ENCODE peak calls at places on chromosomes 4 and X, in eight cellular contexts. One of them, this sample, is unnamed.
A peak's percentile ranks its signal among the peaks of the same experiment; 100 is the strongest.

GRCh38 chr4:80197132-80197573 is at the start of gene PRDM8:
- DNase-seq in cardiac fibroblast: no peak
- DNase-seq in Peyer's patch: no peak
- DNase-seq in WERI-Rb-1: peak; percentile 92
- DNase-seq in right lobe of liver: no peak
- DNase-seq in uterus: no peak
- DNase-seq in OCI-LY7: no peak
- DNase-seq in dorsolateral prefrontal cortex: peak; percentile 32
- DNase-seq in this sample: peak; percentile 9

GRCh38 chr4:168917150-168917779 is 92.8 kb downstream of the CBR4 start:
- DNase-seq in cardiac fibroblast: peak; percentile 79
- DNase-seq in Peyer's patch: no peak
- DNase-seq in WERI-Rb-1: no peak
- DNase-seq in right lobe of liver: no peak
- DNase-seq in uterus: no peak
- DNase-seq in OCI-LY7: peak; percentile 27
- DNase-seq in dorsolateral prefrontal cortex: no peak
- DNase-seq in this sample: peak; percentile 80

GRCh38 chrX:118254611-118255010 is 91.3 kb upstream of the WDR44 start:
- DNase-seq in cardiac fibroblast: peak; percentile 61
- DNase-seq in Peyer's patch: no peak
- DNase-seq in WERI-Rb-1: peak; percentile 42
- DNase-seq in right lobe of liver: peak; percentile 45
- DNase-seq in uterus: peak; percentile 53
- DNase-seq in OCI-LY7: peak; percentile 45
- DNase-seq in dorsolateral prefrontal cortex: peak; percentile 45
- DNase-seq in this sample: peak; percentile 58

GRCh38 chr4:16598241-16599224 is 299.9 kb downstream of the LDB2 start:
- DNase-seq in cardiac fibroblast: peak; percentile 50
- DNase-seq in Peyer's patch: no peak
- DNase-seq in WERI-Rb-1: no peak
- DNase-seq in right lobe of liver: no peak
- DNase-seq in uterus: no peak
- DNase-seq in OCI-LY7: no peak
- DNase-seq in dorsolateral prefrontal cortex: no peak
- DNase-seq in this sample: peak; percentile 32

GRCh38 chrX:133434197-133434820 is 19.0 kb upstream of the GPC4 start:
- DNase-seq in cardiac fibroblast: no peak
- DNase-seq in Peyer's patch: no peak
- DNase-seq in WERI-Rb-1: no peak
- DNase-seq in right lobe of liver: no peak
- DNase-seq in uterus: no peak
- DNase-seq in OCI-LY7: no peak
- DNase-seq in dorsolateral prefrontal cortex: no peak
- DNase-seq in this sample: no peak

GRCh38 chr4:95102391-95102790 is 344.6 kb downstream of the BMPR1B start:
- DNase-seq in cardiac fibroblast: no peak
- DNase-seq in Peyer's patch: no peak
- DNase-seq in WERI-Rb-1: no peak
- DNase-seq in right lobe of liver: no peak
- DNase-seq in uterus: no peak
- DNase-seq in OCI-LY7: no peak
- DNase-seq in dorsolateral prefrontal cortex: no peak
- DNase-seq in this sample: no peak

GRCh38 chr4:66565796-66566195 is 895.5 kb upstream of the EPHA5 start:
- DNase-seq in cardiac fibroblast: peak; percentile 48
- DNase-seq in Peyer's patch: no peak
- DNase-seq in WERI-Rb-1: no peak
- DNase-seq in right lobe of liver: no peak
- DNase-seq in uterus: no peak
- DNase-seq in OCI-LY7: no peak
- DNase-seq in dorsolateral prefrontal cortex: no peak
- DNase-seq in this sample: peak; percentile 50

GRCh38 chrX:1453951-1454785 is 1.5 kb upstream of the ASMTL start:
- DNase-seq in cardiac fibroblast: peak; percentile 85
- DNase-seq in Peyer's patch: peak; percentile 93
- DNase-seq in WERI-Rb-1: peak; percentile 88
- DNase-seq in right lobe of liver: peak; percentile 90
- DNase-seq in uterus: peak; percentile 82
- DNase-seq in OCI-LY7: peak; percentile 91
- DNase-seq in dorsolateral prefrontal cortex: peak; percentile 65
- DNase-seq in this sample: peak; percentile 85

GRCh38 chr4:126007142-126007541 is 692.4 kb downstream of the FAT4 start:
- DNase-seq in cardiac fibroblast: no peak
- DNase-seq in Peyer's patch: no peak
- DNase-seq in WERI-Rb-1: no peak
- DNase-seq in right lobe of liver: no peak
- DNase-seq in uterus: no peak
- DNase-seq in OCI-LY7: no peak
- DNase-seq in dorsolateral prefrontal cortex: no peak
- DNase-seq in this sample: no peak

GRCh38 chr4:150229538-150229937 is 151.3 kb downstream of the DCLK2 start:
- DNase-seq in cardiac fibroblast: peak; percentile 79
- DNase-seq in Peyer's patch: no peak
- DNase-seq in WERI-Rb-1: no peak
- DNase-seq in right lobe of liver: no peak
- DNase-seq in uterus: no peak
- DNase-seq in OCI-LY7: no peak
- DNase-seq in dorsolateral prefrontal cortex: no peak
- DNase-seq in this sample: peak; percentile 86

GRCh38 chr4:155709878-155710277 is 43.2 kb downstream of the GUCY1A1 start:
- DNase-seq in cardiac fibroblast: no peak
- DNase-seq in Peyer's patch: no peak
- DNase-seq in WERI-Rb-1: no peak
- DNase-seq in right lobe of liver: no peak
- DNase-seq in uterus: no peak
- DNase-seq in OCI-LY7: no peak
- DNase-seq in dorsolateral prefrontal cortex: no peak
- DNase-seq in this sample: no peak

GRCh38 chr4:182369211-182369610 is 126.0 kb downstream of the TENM3 start:
- DNase-seq in cardiac fibroblast: peak; percentile 57
- DNase-seq in Peyer's patch: no peak
- DNase-seq in WERI-Rb-1: no peak
- DNase-seq in right lobe of liver: no peak
- DNase-seq in uterus: no peak
- DNase-seq in OCI-LY7: no peak
- DNase-seq in dorsolateral prefrontal cortex: no peak
- DNase-seq in this sample: peak; percentile 47

GRCh38 chr4:138967313-138967712 is 48.3 kb upstream of the NOCT start:
- DNase-seq in cardiac fibroblast: peak; percentile 52
- DNase-seq in Peyer's patch: no peak
- DNase-seq in WERI-Rb-1: no peak
- DNase-seq in right lobe of liver: no peak
- DNase-seq in uterus: no peak
- DNase-seq in OCI-LY7: no peak
- DNase-seq in dorsolateral prefrontal cortex: no peak
- DNase-seq in this sample: peak; percentile 40

GRCh38 chr4:124713213-124713592 is 671 bp upstream of the ANKRD50 start:
- DNase-seq in cardiac fibroblast: peak; percentile 85
- DNase-seq in Peyer's patch: peak; percentile 51
- DNase-seq in WERI-Rb-1: peak; percentile 94
- DNase-seq in right lobe of liver: peak; percentile 64
- DNase-seq in uterus: peak; percentile 67
- DNase-seq in OCI-LY7: peak; percentile 2
- DNase-seq in dorsolateral prefrontal cortex: peak; percentile 44
- DNase-seq in this sample: peak; percentile 85

GRCh38 chr4:55491486-55491885 is 55.2 kb downstream of the CLOCK start:
- DNase-seq in cardiac fibroblast: peak; percentile 18
- DNase-seq in Peyer's patch: no peak
- DNase-seq in WERI-Rb-1: no peak
- DNase-seq in right lobe of liver: no peak
- DNase-seq in uterus: no peak
- DNase-seq in OCI-LY7: no peak
- DNase-seq in dorsolateral prefrontal cortex: no peak
- DNase-seq in this sample: peak; percentile 47

GRCh38 chrX:129544780-129545179 is 4.7 kb downstream of the OCRL start:
- DNase-seq in cardiac fibroblast: no peak
- DNase-seq in Peyer's patch: no peak
- DNase-seq in WERI-Rb-1: no peak
- DNase-seq in right lobe of liver: no peak
- DNase-seq in uterus: no peak
- DNase-seq in OCI-LY7: no peak
- DNase-seq in dorsolateral prefrontal cortex: no peak
- DNase-seq in this sample: no peak

GRCh38 chr4:48681856-48682255 is 98.2 kb downstream of the FRYL start:
- DNase-seq in cardiac fibroblast: peak; percentile 69
- DNase-seq in Peyer's patch: no peak
- DNase-seq in WERI-Rb-1: no peak
- DNase-seq in right lobe of liver: no peak
- DNase-seq in uterus: no peak
- DNase-seq in OCI-LY7: peak; percentile 16
- DNase-seq in dorsolateral prefrontal cortex: no peak
- DNase-seq in this sample: peak; percentile 71

GRCh38 chr4:152825336-152825735 is 45.6 kb downstream of the ARFIP1 start:
- DNase-seq in cardiac fibroblast: no peak
- DNase-seq in Peyer's patch: no peak
- DNase-seq in WERI-Rb-1: no peak
- DNase-seq in right lobe of liver: no peak
- DNase-seq in uterus: no peak
- DNase-seq in OCI-LY7: no peak
- DNase-seq in dorsolateral prefrontal cortex: no peak
- DNase-seq in this sample: no peak

GRCh38 chrX:106150701-106151100 is 17.4 kb upstream of the PWWP3B start:
- DNase-seq in cardiac fibroblast: no peak
- DNase-seq in Peyer's patch: no peak
- DNase-seq in WERI-Rb-1: no peak
- DNase-seq in right lobe of liver: no peak
- DNase-seq in uterus: no peak
- DNase-seq in OCI-LY7: no peak
- DNase-seq in dorsolateral prefrontal cortex: no peak
- DNase-seq in this sample: no peak
- TF ChIP-seq CTCF in cardiac fibroblast: no peak
- TF ChIP-seq CTCF in Peyer's patch: no peak
- TF ChIP-seq CTCF in WERI-Rb-1: no peak
- TF ChIP-seq CTCF in right lobe of liver: no peak
- TF ChIP-seq CTCF in uterus: no peak
- TF ChIP-seq CTCF in OCI-LY7: no peak
- TF ChIP-seq CTCF in dorsolateral prefrontal cortex: no peak
- TF ChIP-seq CTCF in this sample: no peak

GRCh38 chr4:102867278-102868152 is 1.3 kb upstream of the CISD2 start:
- DNase-seq in cardiac fibroblast: no peak
- DNase-seq in Peyer's patch: no peak
- DNase-seq in WERI-Rb-1: no peak
- DNase-seq in right lobe of liver: no peak
- DNase-seq in uterus: no peak
- DNase-seq in OCI-LY7: peak; percentile 50
- DNase-seq in dorsolateral prefrontal cortex: no peak
- DNase-seq in this sample: no peak
- H3K4me3 ChIP-seq in cardiac fibroblast: peak overlapping the region; percentile 80
- H3K4me3 ChIP-seq in Peyer's patch: peak overlapping the region; percentile 64
- H3K4me3 ChIP-seq in WERI-Rb-1: peak overlapping the region; percentile 83
- H3K4me3 ChIP-seq in right lobe of liver: peak overlapping the region; percentile 73
- H3K4me3 ChIP-seq in uterus: peak overlapping the region; percentile 56
- H3K4me3 ChIP-seq in OCI-LY7: peak overlapping the region; percentile 74
- H3K4me3 ChIP-seq in dorsolateral prefrontal cortex: peak overlapping the region; percentile 84
- H3K4me3 ChIP-seq in this sample: peak overlapping the region; percentile 77

DNA sequence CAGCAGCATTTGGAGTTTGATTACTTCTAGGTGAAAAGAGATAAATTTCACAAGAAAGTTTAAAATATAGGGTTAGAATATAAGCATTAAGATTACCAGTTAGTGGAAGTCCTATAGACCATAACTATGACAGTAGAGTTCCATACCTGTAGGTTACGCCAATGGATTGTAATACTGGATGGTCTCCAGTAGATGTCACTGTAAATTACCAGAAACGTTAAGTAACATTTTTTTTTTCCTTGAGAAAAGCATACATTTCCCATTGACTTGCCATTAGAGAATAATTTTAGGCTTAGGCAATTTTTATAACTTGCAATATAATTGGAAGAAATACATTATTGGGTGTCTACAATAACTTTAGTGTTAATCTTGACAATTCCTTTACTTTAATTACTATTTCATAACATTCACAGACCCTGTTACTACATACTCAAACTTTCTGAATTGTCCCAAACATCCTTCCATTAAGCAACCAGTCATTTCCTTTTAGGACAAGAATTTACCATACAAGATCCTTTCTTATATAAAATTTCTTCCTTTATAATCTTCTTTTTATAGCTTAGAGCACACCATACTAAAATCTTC is 304.1 kb upstream of the TECRL start:
- DNase-seq in cardiac fibroblast: peak; percentile 21
- DNase-seq in Peyer's patch: no peak
- DNase-seq in WERI-Rb-1: no peak
- DNase-seq in right lobe of liver: no peak
- DNase-seq in uterus: no peak
- DNase-seq in OCI-LY7: peak; percentile 42
- DNase-seq in dorsolateral prefrontal cortex: no peak
- DNase-seq in this sample: peak; percentile 35
- TF ChIP-seq CTCF in cardiac fibroblast: peak; percentile 57
- TF ChIP-seq CTCF in Peyer's patch: peak; percentile 24
- TF ChIP-seq CTCF in WERI-Rb-1: peak; percentile 12
- TF ChIP-seq CTCF in right lobe of liver: peak; percentile 56
- TF ChIP-seq CTCF in uterus: no peak
- TF ChIP-seq CTCF in OCI-LY7: peak; percentile 82
- TF ChIP-seq CTCF in dorsolateral prefrontal cortex: peak; percentile 57
- TF ChIP-seq CTCF in this sample: peak; percentile 51

DNA sequence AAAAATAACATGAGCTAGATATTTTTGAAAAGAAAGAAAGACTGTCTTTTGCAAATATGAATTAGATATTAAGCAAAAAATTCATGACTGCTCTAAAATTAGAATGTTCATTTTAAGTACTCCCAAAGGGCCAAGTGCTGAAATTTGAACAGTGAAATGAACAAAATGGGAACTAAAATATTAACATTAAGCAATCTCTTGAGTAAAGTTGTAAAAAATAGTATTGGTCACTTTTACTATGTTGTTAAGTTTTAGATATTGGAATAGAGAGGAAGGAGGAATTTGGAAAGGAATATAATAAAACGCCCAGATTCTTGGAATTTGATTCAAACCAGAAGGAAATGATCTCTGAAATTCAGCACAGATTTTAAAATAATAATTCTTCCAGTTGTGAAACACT is 125.9 kb upstream of the ANK2 start:
- DNase-seq in cardiac fibroblast: no peak
- DNase-seq in Peyer's patch: no peak
- DNase-seq in WERI-Rb-1: no peak
- DNase-seq in right lobe of liver: no peak
- DNase-seq in uterus: no peak
- DNase-seq in OCI-LY7: no peak
- DNase-seq in dorsolateral prefrontal cortex: no peak
- DNase-seq in this sample: no peak
- H3K4me3 ChIP-seq in cardiac fibroblast: no peak overlapping the region
- H3K4me3 ChIP-seq in Peyer's patch: no peak overlapping the region
- H3K4me3 ChIP-seq in WERI-Rb-1: no peak overlapping the region
- H3K4me3 ChIP-seq in right lobe of liver: no peak overlapping the region
- H3K4me3 ChIP-seq in uterus: no peak overlapping the region
- H3K4me3 ChIP-seq in OCI-LY7: no peak overlapping the region
- H3K4me3 ChIP-seq in dorsolateral prefrontal cortex: no peak overlapping the region
- H3K4me3 ChIP-seq in this sample: no peak overlapping the region

DNA sequence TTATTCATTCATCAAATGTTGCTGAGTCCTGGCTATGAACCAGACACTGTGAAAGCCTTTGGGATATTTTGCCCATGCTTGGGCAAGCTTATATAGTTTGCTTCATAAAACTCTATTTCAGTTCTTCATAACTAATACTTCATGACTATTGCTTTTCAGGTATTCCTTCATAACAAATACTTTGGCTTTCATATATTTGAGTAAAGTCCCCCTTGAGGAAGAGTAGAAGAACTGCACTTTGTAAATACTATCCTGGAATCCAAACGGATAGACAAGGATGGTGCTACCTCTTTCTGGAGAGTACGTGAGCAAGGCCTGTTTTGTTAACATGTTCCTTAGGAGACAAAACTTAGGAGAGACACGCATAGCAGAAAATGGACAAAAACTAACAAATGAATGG is 1.7 kb upstream of the AFP start:
- DNase-seq in cardiac fibroblast: peak; percentile 17
- DNase-seq in Peyer's patch: no peak
- DNase-seq in WERI-Rb-1: no peak
- DNase-seq in right lobe of liver: no peak
- DNase-seq in uterus: no peak
- DNase-seq in OCI-LY7: peak; percentile 20
- DNase-seq in dorsolateral prefrontal cortex: no peak
- DNase-seq in this sample: peak; percentile 18
- TF ChIP-seq CTCF in cardiac fibroblast: peak; percentile 59
- TF ChIP-seq CTCF in Peyer's patch: peak; percentile 41
- TF ChIP-seq CTCF in WERI-Rb-1: peak; percentile 22
- TF ChIP-seq CTCF in right lobe of liver: peak; percentile 37
- TF ChIP-seq CTCF in uterus: no peak
- TF ChIP-seq CTCF in OCI-LY7: peak; percentile 79
- TF ChIP-seq CTCF in dorsolateral prefrontal cortex: peak; percentile 47
- TF ChIP-seq CTCF in this sample: peak; percentile 52